ENCODE peak calls at places on chromosomes 3 and 15, in ten cellular contexts. E is activated CD4-positive, alpha-beta T cell treated with anti-CD3 and anti-CD28 coated beads for 36 hours; Y is ACHN; B is OCI-M1; P is NCI-H2029 treated with DMSO at 0.1 percent for 48 hours; V is mammary epithelial cell; W is GM13977; R is bronchial epithelial cell; N is GM23248; S is myocyte. M is an unnamed sample.

GRCh38 chr3:136984837-136985236 is 27.1 kb downstream of the IL20RB start:
- DNase-seq in S (peak), E (no peak), V (peak), P (no peak), W (no peak), B (no peak), Y (no peak), R (peak), N (peak), M (peak)

GRCh38 chr3:152870027-152870426 is 35.1 kb downstream of the P2RY1 start:
- DNase-seq in Y (no peak), V (peak), B (peak), R (peak), W (no peak), P (no peak), E (no peak), N (no peak), S (no peak), M (no peak)

GRCh38 chr3:63141-63845 is 133.3 kb upstream of the CHL1 start:
- DNase-seq in V (no peak), Y (no peak), R (peak), N (no peak), S (no peak), P (no peak), E (no peak), B (peak), W (no peak), M (no peak)

GRCh38 chr3:134009345-134010000 is 20.3 kb downstream of the SLCO2A1 start:
- DNase-seq in P (no peak), V (peak), N (peak), W (no peak), R (peak), B (no peak), E (no peak), Y (peak), S (peak), M (peak)

GRCh38 chr3:65597225-65597951 is 441.3 kb downstream of the MAGI1 start:
- DNase-seq in N (peak), S (peak), Y (no peak), W (no peak), B (no peak), R (no peak), V (peak), E (no peak), P (no peak), M (peak)

GRCh38 chr3:85560088-85560790 is 601.5 kb downstream of the CADM2 start:
- DNase-seq in N (peak), R (peak), W (no peak), P (no peak), V (no peak), B (no peak), Y (no peak), E (no peak), S (peak), M (no peak)

GRCh38 chr3:9500108-9501050 is 53.2 kb downstream of the LHFPL4 start:
- DNase-seq in P (no peak), E (peak), V (peak), N (peak), R (peak), W (peak), B (peak), S (peak), Y (peak), M (peak)

GRCh38 chr3:119600732-119601131 is 3.0 kb downstream of the PLA1A start:
- DNase-seq in B (peak), W (peak), Y (peak), N (peak), S (peak), R (no peak), P (no peak), V (no peak), E (peak), M (peak)

GRCh38 chr3:157360044-157360443 is 76.6 kb upstream of the PTX3 start:
- DNase-seq in E (no peak), S (peak), W (no peak), R (peak), P (no peak), Y (peak), N (peak), V (peak), B (no peak), M (peak)

GRCh38 chr15:50109086-50109987 is 9.7 kb downstream of the ATP8B4 start:
- DNase-seq in R (peak), Y (no peak), V (peak), N (peak), W (no peak), B (peak), S (no peak), P (peak), E (no peak), M (no peak)

GRCh38 chr15:90742082-90742481 is 24.9 kb downstream of the BLM start:
- DNase-seq in E (no peak), W (no peak), B (no peak), R (no peak), S (no peak), V (no peak), Y (no peak), N (no peak), P (no peak), M (no peak)

GRCh38 chr15:66674756-66675155 is 27.3 kb upstream of the SMAD6 start:
- DNase-seq in Y (no peak), P (no peak), N (no peak), V (no peak), S (no peak), B (no peak), E (no peak), W (no peak), R (no peak), M (no peak)

GRCh38 chr15:75775296-75776074 is 62.8 kb upstream of the CSPG4 start:
- DNase-seq in N (no peak), S (no peak), W (no peak), B (peak), Y (peak), P (no peak), E (no peak), V (no peak), R (no peak), M (peak)

GRCh38 chr15:52180851-52181450 is 10.2 kb downstream of the GNB5 start:
- DNase-seq in B (no peak), N (peak), W (no peak), V (no peak), P (no peak), S (no peak), R (no peak), Y (no peak), E (no peak), M (no peak)

GRCh38 chr3:44128057-44128775 is 113.5 kb upstream of the TOPAZ1 start:
- DNase-seq in W (no peak), P (no peak), V (no peak), N (peak), B (no peak), R (no peak), E (no peak), S (no peak), Y (no peak), M (peak)

GRCh38 chr3:187807086-187807862 is 62.0 kb upstream of the BCL6 start:
- DNase-seq in R (peak), N (peak), E (peak), P (no peak), V (peak), W (no peak), S (no peak), B (no peak), Y (no peak), M (peak)

GRCh38 chr3:170835346-170835745 is 34.6 kb downstream of the RPL22L1 start:
- DNase-seq in R (no peak), E (no peak), S (no peak), P (no peak), V (no peak), N (no peak), B (no peak), Y (no peak), W (no peak), M (no peak)

GRCh38 chr3:155131104-155131503 is 51.0 kb downstream of the MME start:
- DNase-seq in R (peak), B (peak), Y (no peak), N (peak), S (peak), W (peak), E (no peak), V (peak), P (no peak), M (peak)

GRCh38 chr3:14837864-14838263 is 19.1 kb downstream of the FGD5 start:
- DNase-seq in E (no peak), Y (no peak), B (no peak), R (no peak), P (no peak), S (no peak), V (no peak), N (no peak), W (no peak), M (no peak)

GRCh38 chr3:71010731-71011455 is 572.6 kb downstream of the FOXP1 start:
- DNase-seq in R (no peak), V (peak), B (no peak), Y (no peak), N (no peak), S (no peak), P (no peak), W (peak), E (peak), M (no peak)

GRCh38 chr3:101102678-101103296 is 109.6 kb upstream of the ABI3BP start:
- DNase-seq in Y (no peak), V (no peak), P (no peak), N (no peak), E (no peak), W (no peak), S (no peak), R (no peak), B (no peak), M (no peak)

GRCh38 chr3:39343076-39343717 is 13.7 kb downstream of the CCR8 start:
- DNase-seq in W (no peak), N (no peak), R (peak), V (peak), S (no peak), E (no peak), Y (no peak), B (no peak), P (no peak), M (peak)

GRCh38 chr3:48634661-48635221 is 520 bp downstream of the SLC26A6 start:
- DNase-seq in R (peak), E (peak), V (peak), B (peak), W (peak), Y (peak), S (peak), N (peak), P (no peak), M (peak)

GRCh38 chr15:76576526-76577279 is 240.1 kb downstream of the ISL2 start:
- DNase-seq in S (peak), E (peak), N (peak), Y (peak), V (no peak), R (no peak), B (no peak), W (no peak), P (no peak), M (peak)

GRCh38 chr3:54083901-54084300 is 38.5 kb upstream of the CACNA2D3 start:
- DNase-seq in S (no peak), R (no peak), W (no peak), N (no peak), P (no peak), E (no peak), V (no peak), B (no peak), Y (no peak), M (no peak)

GRCh38 chr3:12629560-12629959 is 34.4 kb downstream of the RAF1 start:
- DNase-seq in V (no peak), E (no peak), N (peak), B (peak), Y (no peak), P (peak), S (peak), W (no peak), R (no peak), M (peak)

GRCh38 chr3:18841422-18842343 is 306.6 kb upstream of the KCNH8 start:
- DNase-seq in V (no peak), R (no peak), N (no peak), Y (no peak), E (no peak), P (no peak), B (no peak), W (no peak), S (no peak), M (no peak)

GRCh38 chr3:8972614-8973013 is 9.3 kb upstream of the RAD18 start:
- DNase-seq in V (peak), E (no peak), B (peak), Y (no peak), P (no peak), W (no peak), N (peak), R (peak), S (peak), M (peak)

GRCh38 chr15:53072077-53072476 is 281.9 kb upstream of the ONECUT1 start:
- DNase-seq in N (peak), Y (peak), W (no peak), B (peak), E (peak), V (peak), P (peak), R (peak), S (peak), M (peak)

GRCh38 chr3:4977001-4977888 is 2.0 kb upstream of the BHLHE40 start:
- DNase-seq in B (peak), W (peak), R (peak), Y (peak), E (peak), N (peak), S (peak), V (peak), P (no peak), M (peak)

GRCh38 chr3:58994746-58995330 is 55.0 kb downstream of the CFAP20DC start:
- DNase-seq in E (peak), Y (peak), S (peak), R (peak), V (peak), N (peak), B (peak), W (peak), P (peak), M (peak)

GRCh38 chr15:25717116-25717755 is 145.9 kb downstream of the ATP10A start:
- DNase-seq in R (no peak), N (peak), B (no peak), S (no peak), V (no peak), Y (no peak), W (no peak), P (no peak), E (no peak), M (no peak)